ENCODE peak calls at places on chromosomes 16 and 17, in eight cellular contexts. One of them, this sample, is unnamed.

GRCh38 chr17:41962768-41963434 is 3.7 kb upstream of the CNP start:
- DNase-seq in transverse colon: peak
- DNase-seq in ascending aorta: no peak
- DNase-seq in body of pancreas: peak
- DNase-seq in IMR-90: peak
- DNase-seq in left lung: peak
- DNase-seq in brain microvascular endothelial cell: peak
- DNase-seq in adrenal gland: peak
- DNase-seq in this sample: peak

GRCh38 chr17:17515921-17516295 is 19.7 kb upstream of the RASD1 start:
- DNase-seq in brain microvascular endothelial cell: peak
- DNase-seq in ascending aorta: no peak
- DNase-seq in adrenal gland: no peak
- DNase-seq in left lung: no peak
- DNase-seq in body of pancreas: no peak
- DNase-seq in IMR-90: peak
- DNase-seq in transverse colon: no peak
- DNase-seq in this sample: no peak

GRCh38 chr17:76193616-76194015 is 46.7 kb downstream of the RNF157 start:
- DNase-seq in left lung: no peak
- DNase-seq in IMR-90: no peak
- DNase-seq in brain microvascular endothelial cell: no peak
- DNase-seq in adrenal gland: no peak
- DNase-seq in ascending aorta: no peak
- DNase-seq in body of pancreas: no peak
- DNase-seq in transverse colon: no peak
- DNase-seq in this sample: no peak

GRCh38 chr16:1003551-1004347 is 22.2 kb downstream of the SOX8 start:
- DNase-seq in brain microvascular endothelial cell: peak
- DNase-seq in adrenal gland: no peak
- DNase-seq in transverse colon: no peak
- DNase-seq in body of pancreas: no peak
- DNase-seq in left lung: no peak
- DNase-seq in ascending aorta: no peak
- DNase-seq in IMR-90: peak
- DNase-seq in this sample: no peak

GRCh38 chr17:72199256-72199655 is 78.4 kb downstream of the SOX9 start:
- DNase-seq in transverse colon: no peak
- DNase-seq in left lung: no peak
- DNase-seq in IMR-90: no peak
- DNase-seq in ascending aorta: no peak
- DNase-seq in body of pancreas: no peak
- DNase-seq in adrenal gland: no peak
- DNase-seq in brain microvascular endothelial cell: no peak
- DNase-seq in this sample: no peak

GRCh38 chr16:50520451-50521245 is 27.5 kb upstream of the NKD1 start:
- DNase-seq in body of pancreas: no peak
- DNase-seq in adrenal gland: peak
- DNase-seq in brain microvascular endothelial cell: no peak
- DNase-seq in ascending aorta: no peak
- DNase-seq in IMR-90: no peak
- DNase-seq in transverse colon: no peak
- DNase-seq in left lung: no peak
- DNase-seq in this sample: no peak

GRCh38 chr16:72990003-72990521 is 57.9 kb downstream of the ZFHX3 start:
- DNase-seq in transverse colon: peak
- DNase-seq in left lung: peak
- DNase-seq in IMR-90: peak
- DNase-seq in adrenal gland: peak
- DNase-seq in ascending aorta: peak
- DNase-seq in body of pancreas: peak
- DNase-seq in brain microvascular endothelial cell: peak
- DNase-seq in this sample: peak

GRCh38 chr16:17238285-17239028 is 232.3 kb downstream of the XYLT1 start:
- DNase-seq in transverse colon: no peak
- DNase-seq in left lung: no peak
- DNase-seq in IMR-90: no peak
- DNase-seq in body of pancreas: no peak
- DNase-seq in ascending aorta: no peak
- DNase-seq in adrenal gland: no peak
- DNase-seq in brain microvascular endothelial cell: no peak
- DNase-seq in this sample: no peak

GRCh38 chr17:50923611-50924010 is 57.5 kb upstream of the TOB1 start:
- DNase-seq in ascending aorta: no peak
- DNase-seq in adrenal gland: peak
- DNase-seq in transverse colon: no peak
- DNase-seq in body of pancreas: no peak
- DNase-seq in brain microvascular endothelial cell: no peak
- DNase-seq in left lung: no peak
- DNase-seq in IMR-90: no peak
- DNase-seq in this sample: no peak

GRCh38 chr16:67392301-67393059 is 818 bp downstream of the TPPP3 start:
- DNase-seq in body of pancreas: no peak
- DNase-seq in adrenal gland: peak
- DNase-seq in IMR-90: no peak
- DNase-seq in brain microvascular endothelial cell: no peak
- DNase-seq in left lung: no peak
- DNase-seq in transverse colon: no peak
- DNase-seq in ascending aorta: no peak
- DNase-seq in this sample: no peak

GRCh38 chr17:29145289-29146058 is 34.7 kb downstream of the MYO18A start:
- DNase-seq in left lung: peak
- DNase-seq in body of pancreas: peak
- DNase-seq in transverse colon: peak
- DNase-seq in IMR-90: peak
- DNase-seq in brain microvascular endothelial cell: peak
- DNase-seq in adrenal gland: peak
- DNase-seq in ascending aorta: no peak
- DNase-seq in this sample: peak

GRCh38 chr16:12538667-12539081 is 265.0 kb downstream of the CPPED1 start:
- DNase-seq in brain microvascular endothelial cell: no peak
- DNase-seq in transverse colon: no peak
- DNase-seq in adrenal gland: no peak
- DNase-seq in left lung: no peak
- DNase-seq in ascending aorta: no peak
- DNase-seq in IMR-90: no peak
- DNase-seq in body of pancreas: no peak
- DNase-seq in this sample: no peak

GRCh38 chr17:6099492-6099891 is 29.3 kb downstream of the WSCD1 start:
- DNase-seq in body of pancreas: no peak
- DNase-seq in transverse colon: no peak
- DNase-seq in IMR-90: no peak
- DNase-seq in brain microvascular endothelial cell: no peak
- DNase-seq in ascending aorta: no peak
- DNase-seq in adrenal gland: no peak
- DNase-seq in left lung: no peak
- DNase-seq in this sample: no peak

GRCh38 chr16:20887207-20887606 is 13.0 kb downstream of the DCUN1D3 start:
- DNase-seq in IMR-90: no peak
- DNase-seq in body of pancreas: no peak
- DNase-seq in ascending aorta: no peak
- DNase-seq in adrenal gland: no peak
- DNase-seq in brain microvascular endothelial cell: no peak
- DNase-seq in left lung: no peak
- DNase-seq in transverse colon: no peak
- DNase-seq in this sample: no peak

GRCh38 chr17:17201907-17202306 is 4.2 kb downstream of the PLD6 start:
- DNase-seq in IMR-90: no peak
- DNase-seq in transverse colon: no peak
- DNase-seq in adrenal gland: peak
- DNase-seq in body of pancreas: no peak
- DNase-seq in left lung: no peak
- DNase-seq in ascending aorta: no peak
- DNase-seq in brain microvascular endothelial cell: no peak
- DNase-seq in this sample: no peak

GRCh38 chr17:81714412-81715106 is 2.5 kb downstream of the SLC25A10 start:
- DNase-seq in ascending aorta: no peak
- DNase-seq in adrenal gland: no peak
- DNase-seq in body of pancreas: no peak
- DNase-seq in left lung: no peak
- DNase-seq in IMR-90: no peak
- DNase-seq in transverse colon: no peak
- DNase-seq in brain microvascular endothelial cell: no peak
- DNase-seq in this sample: no peak

GRCh38 chr16:87541004-87541881 is 48.4 kb upstream of the ZCCHC14 start:
- DNase-seq in body of pancreas: peak
- DNase-seq in brain microvascular endothelial cell: peak
- DNase-seq in IMR-90: peak
- DNase-seq in left lung: no peak
- DNase-seq in ascending aorta: peak
- DNase-seq in adrenal gland: peak
- DNase-seq in transverse colon: peak
- DNase-seq in this sample: no peak

GRCh38 chr16:11877374-11877773 is 26.0 kb upstream of the RSL1D1 start:
- DNase-seq in IMR-90: peak
- DNase-seq in left lung: no peak
- DNase-seq in adrenal gland: no peak
- DNase-seq in ascending aorta: no peak
- DNase-seq in brain microvascular endothelial cell: no peak
- DNase-seq in transverse colon: no peak
- DNase-seq in body of pancreas: no peak
- DNase-seq in this sample: no peak

GRCh38 chr17:11140028-11140427 is 101.0 kb upstream of the SHISA6 start:
- DNase-seq in left lung: no peak
- DNase-seq in IMR-90: no peak
- DNase-seq in adrenal gland: no peak
- DNase-seq in transverse colon: no peak
- DNase-seq in body of pancreas: no peak
- DNase-seq in brain microvascular endothelial cell: no peak
- DNase-seq in ascending aorta: no peak
- DNase-seq in this sample: peak

GRCh38 chr16:22660441-22661160 is 149.9 kb downstream of the NPIPB5 start:
- DNase-seq in IMR-90: no peak
- DNase-seq in brain microvascular endothelial cell: no peak
- DNase-seq in body of pancreas: no peak
- DNase-seq in adrenal gland: no peak
- DNase-seq in transverse colon: no peak
- DNase-seq in left lung: no peak
- DNase-seq in ascending aorta: no peak
- DNase-seq in this sample: no peak

GRCh38 chr17:57939797-57940196 is 15.4 kb downstream of the CUEDC1 start:
- DNase-seq in brain microvascular endothelial cell: no peak
- DNase-seq in ascending aorta: no peak
- DNase-seq in left lung: peak
- DNase-seq in IMR-90: no peak
- DNase-seq in transverse colon: peak
- DNase-seq in body of pancreas: no peak
- DNase-seq in adrenal gland: no peak
- DNase-seq in this sample: no peak

DNA sequence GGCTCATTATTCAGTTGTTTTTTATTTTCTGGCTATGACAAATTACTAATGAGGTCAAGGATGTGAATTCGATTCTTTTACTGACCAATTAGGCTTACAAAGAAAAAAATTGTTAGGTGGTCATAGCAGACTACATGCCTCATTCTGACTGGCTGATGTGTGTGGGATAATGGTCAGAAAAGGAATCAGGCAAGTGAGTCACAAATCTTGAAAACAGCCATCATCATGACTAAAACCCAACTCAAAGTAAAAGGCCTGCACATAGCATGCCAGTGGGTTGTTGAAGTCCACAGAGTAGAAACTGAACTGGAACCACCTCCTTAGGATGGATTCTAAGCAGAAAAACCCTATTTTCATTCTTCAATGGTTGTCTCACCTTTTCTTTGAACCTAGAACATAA is 8.6 kb downstream of the RPGRIP1L start:
- DNase-seq in ascending aorta: no peak
- DNase-seq in body of pancreas: no peak
- DNase-seq in left lung: no peak
- DNase-seq in IMR-90: peak
- DNase-seq in transverse colon: no peak
- DNase-seq in adrenal gland: no peak
- DNase-seq in brain microvascular endothelial cell: peak
- DNase-seq in this sample: no peak
- H3K27ac ChIP-seq in ascending aorta: no peak
- H3K27ac ChIP-seq in body of pancreas: no peak
- H3K27ac ChIP-seq in left lung: no peak
- H3K27ac ChIP-seq in IMR-90: no peak
- H3K27ac ChIP-seq in transverse colon: no peak
- H3K27ac ChIP-seq in adrenal gland: no peak
- H3K27ac ChIP-seq in brain microvascular endothelial cell: peak
- H3K27ac ChIP-seq in this sample: no peak

GRCh38 chr17:12974319-12974661 is 43.5 kb downstream of the ELAC2 start:
- DNase-seq in left lung: no peak
- DNase-seq in body of pancreas: no peak
- DNase-seq in IMR-90: no peak
- DNase-seq in ascending aorta: no peak
- DNase-seq in adrenal gland: no peak
- DNase-seq in brain microvascular endothelial cell: no peak
- DNase-seq in transverse colon: no peak
- DNase-seq in this sample: no peak
- H3K4me3 ChIP-seq in left lung: no peak
- H3K4me3 ChIP-seq in body of pancreas: no peak
- H3K4me3 ChIP-seq in IMR-90: peak
- H3K4me3 ChIP-seq in ascending aorta: peak
- H3K4me3 ChIP-seq in adrenal gland: peak
- H3K4me3 ChIP-seq in brain microvascular endothelial cell: peak
- H3K4me3 ChIP-seq in transverse colon: no peak
- H3K4me3 ChIP-seq in this sample: peak

DNA sequence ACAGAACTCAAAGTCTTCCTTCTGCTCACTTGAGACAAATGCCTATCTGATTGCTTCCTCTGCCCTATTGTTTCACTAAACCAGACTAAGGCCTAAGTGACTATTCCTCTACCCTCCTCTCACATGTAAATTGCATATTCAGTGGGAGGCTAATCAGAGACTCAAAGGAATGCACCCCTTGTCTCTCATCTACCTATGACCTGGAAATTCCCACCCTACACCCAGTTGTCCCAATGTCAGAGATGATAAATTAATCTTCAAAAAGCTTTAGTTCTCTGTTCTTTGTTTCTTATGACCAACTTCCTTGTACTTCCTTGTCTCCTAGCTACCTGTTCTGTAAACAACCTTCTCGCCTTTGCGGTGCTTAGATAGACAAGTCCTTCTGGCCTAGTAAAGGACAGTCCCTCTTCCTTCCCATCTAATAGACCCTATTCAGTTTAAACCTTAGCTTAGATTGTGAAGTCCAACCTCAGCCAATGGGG is 76.0 kb downstream of the EMP2 start:
- DNase-seq in brain microvascular endothelial cell: no peak
- DNase-seq in body of pancreas: peak
- DNase-seq in transverse colon: no peak
- DNase-seq in IMR-90: no peak
- DNase-seq in left lung: no peak
- DNase-seq in adrenal gland: no peak
- DNase-seq in ascending aorta: no peak
- DNase-seq in this sample: no peak
- H3K27ac ChIP-seq in brain microvascular endothelial cell: no peak
- H3K27ac ChIP-seq in body of pancreas: peak
- H3K27ac ChIP-seq in transverse colon: peak
- H3K27ac ChIP-seq in IMR-90: no peak
- H3K27ac ChIP-seq in left lung: peak
- H3K27ac ChIP-seq in adrenal gland: no peak
- H3K27ac ChIP-seq in ascending aorta: no peak
- H3K27ac ChIP-seq in this sample: no peak

DNA sequence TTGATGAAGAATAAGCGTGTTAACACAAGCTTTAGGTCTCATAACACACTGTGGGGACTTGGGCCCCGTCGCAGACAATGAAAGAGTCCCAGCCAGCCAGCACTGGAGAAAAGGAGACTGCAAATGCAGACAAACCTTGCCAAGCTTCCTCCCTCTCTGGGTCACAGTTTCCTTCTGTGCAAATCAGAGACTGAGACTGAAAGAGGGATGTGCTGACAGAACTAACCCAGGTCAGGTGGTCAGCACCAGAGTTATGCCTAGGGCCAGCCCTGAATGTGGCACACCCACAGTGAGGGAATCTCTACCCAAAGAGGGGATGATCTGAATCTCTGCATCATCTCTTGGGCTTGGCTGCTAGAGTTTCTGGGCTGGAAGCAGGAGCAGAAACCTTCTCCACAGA is 282.3 kb upstream of the CCL2 start:
- DNase-seq in brain microvascular endothelial cell: no peak
- DNase-seq in ascending aorta: no peak
- DNase-seq in adrenal gland: no peak
- DNase-seq in left lung: no peak
- DNase-seq in transverse colon: no peak
- DNase-seq in IMR-90: no peak
- DNase-seq in body of pancreas: no peak
- DNase-seq in this sample: no peak
- H3K4me3 ChIP-seq in brain microvascular endothelial cell: no peak
- H3K4me3 ChIP-seq in ascending aorta: no peak
- H3K4me3 ChIP-seq in adrenal gland: no peak
- H3K4me3 ChIP-seq in left lung: no peak
- H3K4me3 ChIP-seq in transverse colon: no peak
- H3K4me3 ChIP-seq in IMR-90: no peak
- H3K4me3 ChIP-seq in body of pancreas: no peak
- H3K4me3 ChIP-seq in this sample: no peak